ENCODE peak calls at places on chromosomes 12 and 14, in five cellular contexts. L is CD8-positive, alpha-beta T cell; D is neural progenitor cell; J is testis; V is lower lobe of right lung. X is an unnamed sample. For H3K27me3, the result is how much of the 10 kb centered on the place peaks cover.

GRCh38 chr12:46101121-46101869 is 110.9 kb upstream of the SCAF11 start:
- DNase-seq in L (no peak), D (peak), J (no peak), V (no peak), X (no peak)

GRCh38 chr14:67513631-67514108 is 19.4 kb upstream of the PLEKHH1 start:
- DNase-seq in L (no peak), D (no peak), J (peak), V (no peak), X (no peak)

GRCh38 chr14:75711134-75711795 is 50.2 kb downstream of the TTLL5 start:
- DNase-seq in L (no peak), D (peak), J (no peak), V (no peak), X (no peak)

GRCh38 chr12:104290855-104291254 is 12.7 kb upstream of the EID3 start:
- DNase-seq in L (no peak), D (no peak), J (no peak), V (no peak), X (no peak)

GRCh38 chr12:71594214-71594948 is 69.3 kb downstream of the ZFC3H1 start:
- DNase-seq in L (no peak), D (no peak), J (peak), V (no peak), X (no peak)

GRCh38 chr14:94486883-94487282 is 10.9 kb upstream of the SERPINA9 start:
- DNase-seq in L (no peak), D (peak), J (no peak), V (no peak), X (no peak)

GRCh38 chr14:56379956-56380355 is 199.6 kb upstream of the TMEM260 start:
- DNase-seq in L (no peak), D (no peak), J (no peak), V (no peak), X (no peak)

GRCh38 chr14:105925615-105926414 is 399.4 kb downstream of the TMEM121 start:
- DNase-seq in L (no peak), D (no peak), J (no peak), V (peak), X (no peak)

GRCh38 chr12:66717049-66717448 is 38.2 kb upstream of the GRIP1 start:
- DNase-seq in L (no peak), D (no peak), J (no peak), V (no peak), X (no peak)

GRCh38 chr14:99668307-99668997 is 15.6 kb upstream of the CYP46A1 start:
- DNase-seq in L (no peak), D (no peak), J (no peak), V (no peak), X (no peak)

GRCh38 chr14:92489394-92490238 is 24.0 kb upstream of the RIN3 start:
- DNase-seq in L (no peak), D (no peak), J (peak), V (no peak), X (no peak)

GRCh38 chr14:92487513-92488133 is 26.0 kb upstream of the RIN3 start:
- DNase-seq in L (no peak), D (no peak), J (peak), V (no peak), X (no peak)

GRCh38 chr14:72864712-72865365 is 29.1 kb downstream of the DPF3 start:
- DNase-seq in L (no peak), D (no peak), J (no peak), V (no peak), X (no peak)

GRCh38 chr12:8033153-8034044 is 883 bp downstream of the FOXJ2 start:
- DNase-seq in L (peak), D (peak), J (peak), V (no peak), X (no peak)

GRCh38 chr12:90428881-90429280 is 526.1 kb downstream of the CCER1 start:
- DNase-seq in L (no peak), D (peak), J (no peak), V (no peak), X (no peak)

GRCh38 chr14:23005861-23006534 is 3.9 kb downstream of the C14orf93 start:
- DNase-seq in L (no peak), D (no peak), J (no peak), V (no peak), X (no peak)

GRCh38 chr12:102454808-102455760 is 25.3 kb downstream of the IGF1 start:
- DNase-seq in L (no peak), D (no peak), J (no peak), V (peak), X (no peak)

GRCh38 chr12:67239061-67239460 is 30.1 kb upstream of the CAND1 start:
- DNase-seq in L (no peak), D (no peak), J (no peak), V (no peak), X (no peak)

DNA sequence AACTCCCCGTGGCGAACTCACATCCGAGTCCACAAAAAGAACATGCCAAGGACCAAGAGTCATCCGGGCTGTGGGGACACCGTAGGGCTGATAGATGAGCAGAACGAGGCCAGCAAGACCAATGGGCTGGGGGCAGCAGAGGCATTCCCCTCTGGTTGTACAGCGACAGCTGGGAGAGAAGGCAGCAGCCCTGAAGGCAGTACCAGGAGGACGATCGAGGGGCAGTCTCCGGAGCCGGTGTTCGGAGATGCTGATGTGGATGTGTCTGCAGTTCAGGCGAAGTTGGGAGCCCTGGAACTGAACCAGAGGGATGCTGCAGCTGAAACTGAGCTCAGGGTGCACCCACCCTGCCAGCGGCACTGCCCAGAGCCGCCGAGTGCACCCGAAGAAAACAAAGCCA is 50.7 kb downstream of the TBC1D30 start:
- DNase-seq in L (no peak), D (no peak), J (no peak), V (no peak), X (no peak)
- H3K27me3 ChIP-seq in L (under half), D (under half), J (under half), V (under half), X (under half)

GRCh38 chr14:68937790-68938514 is 41.1 kb downstream of the ACTN1 start:
- DNase-seq in L (peak), D (peak), J (no peak), V (no peak), X (no peak)
- TF ChIP-seq CTCF in L (peak), D (peak), J (no peak), V (no peak), X (no peak)

DNA sequence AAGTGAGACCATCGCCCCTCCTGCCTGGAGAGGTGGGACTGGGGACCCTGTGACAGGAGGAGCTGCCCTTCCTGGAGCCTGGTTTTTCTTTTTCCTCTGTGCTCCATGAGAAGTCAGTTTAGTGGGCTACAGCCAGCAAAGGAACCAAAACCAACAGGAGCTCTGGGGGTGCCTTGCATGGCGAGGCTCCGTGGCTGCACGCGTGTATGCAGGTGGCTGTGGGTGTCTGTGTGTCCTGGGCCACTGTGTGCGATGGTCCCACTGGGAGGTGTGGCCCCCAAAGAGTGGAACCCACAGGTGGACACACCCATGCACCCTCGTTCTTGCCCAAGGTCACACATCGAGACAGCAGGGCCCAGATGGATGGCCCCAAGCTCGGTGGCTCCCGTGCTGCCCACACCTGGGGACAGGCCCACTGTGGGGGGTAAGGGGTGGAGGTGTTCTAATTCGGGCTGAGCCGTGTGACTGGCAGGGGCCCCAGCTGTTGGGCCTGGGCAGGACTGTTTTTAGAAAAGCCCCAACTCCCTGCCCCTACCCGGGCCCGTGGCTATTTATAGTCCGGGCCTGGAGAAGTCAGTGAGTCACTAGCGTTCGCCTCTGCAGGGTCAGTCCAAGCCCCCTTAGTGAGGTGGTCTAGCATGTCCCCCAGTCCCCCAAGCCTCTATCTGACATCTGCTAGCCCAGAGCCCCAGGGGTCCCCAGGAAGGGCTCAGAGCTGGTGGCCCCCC is 2.2 kb upstream of the ADSS1 start:
- DNase-seq in L (no peak), D (no peak), J (no peak), V (no peak), X (no peak)
- H3K27me3 ChIP-seq in L (under half), D (under half), J (under half), V (under half), X (under half)

GRCh38 chr14:38252066-38252710 is 3.7 kb downstream of the CLEC14A start:
- DNase-seq in L (no peak), D (no peak), J (no peak), V (no peak), X (no peak)

GRCh38 chr14:38243696-38244250 is 12.1 kb downstream of the CLEC14A start:
- DNase-seq in L (no peak), D (no peak), J (no peak), V (no peak), X (no peak)

GRCh38 chr14:38250316-38250715 is 5.6 kb downstream of the CLEC14A start:
- DNase-seq in L (no peak), D (no peak), J (no peak), V (no peak), X (no peak)

DNA sequence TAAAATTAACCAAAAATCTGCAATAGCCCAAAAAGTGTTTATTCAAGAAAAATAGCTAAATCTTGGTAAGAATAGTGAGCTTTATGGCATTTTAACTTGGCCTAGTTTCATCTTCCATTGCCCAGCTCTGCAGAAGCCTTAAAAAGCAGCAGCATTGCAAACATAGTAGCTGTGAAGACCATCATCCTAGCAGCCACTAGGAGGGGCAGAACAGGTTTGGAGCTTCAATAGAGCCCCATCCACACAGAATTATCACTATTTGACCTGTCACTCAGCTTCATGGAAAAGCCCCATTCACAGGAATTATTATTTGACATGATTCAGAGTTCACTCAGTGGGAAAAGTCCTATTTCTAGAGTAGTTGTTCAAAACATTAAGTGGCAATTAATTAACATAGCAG is 7.3 kb downstream of the CLEC14A start:
- DNase-seq in L (no peak), D (peak), J (no peak), V (no peak), X (no peak)
- TF ChIP-seq CTCF in L (no peak), D (peak), J (no peak), V (peak), X (no peak)

X was measured in CD4-positive, alpha-beta T cell.